ENCODE peak calls at places on chromosome 21, in four cellular contexts. S is NCI-H1105, C is pulmonary artery endothelial cell, W is T-helper 9 cell. A is an unnamed sample.
A peak's percentile ranks its signal among the peaks of the same experiment; 100 is the strongest.

GRCh38 chr21:35940074-35940927 is 120.0 kb downstream of the SETD4 start:
- DNase-seq in S (peak; percentile 72), W (no peak), C (no peak), A (peak; percentile 60)

GRCh38 chr21:21102874-21103273 is 104.7 kb downstream of the NCAM2 start:
- DNase-seq in C (no peak), S (no peak), W (no peak), A (no peak)

GRCh38 chr21:33040215-33040614 is 14.5 kb downstream of the OLIG2 start:
- DNase-seq in S (no peak), W (no peak), C (no peak), A (no peak)

GRCh38 chr21:15293251-15293650 is 228.5 kb upstream of the NRIP1 start:
- DNase-seq in S (no peak), C (no peak), W (no peak), A (peak; percentile 14)

GRCh38 chr21:40383951-40384350 is 463.0 kb downstream of the DSCAM start:
- DNase-seq in W (no peak), S (no peak), C (no peak), A (no peak)

GRCh38 chr21:14683021-14683420 is 136.9 kb upstream of the SAMSN1 start:
- DNase-seq in S (no peak), C (no peak), W (no peak), A (no peak)

GRCh38 chr21:45801129-45801735 is 157.7 kb downstream of the PCBP3 start:
- DNase-seq in W (no peak), C (no peak), S (no peak), A (no peak)

GRCh38 chr21:18951291-18952038 is 547.9 kb upstream of the TMPRSS15 start:
- DNase-seq in S (peak; percentile 21), W (no peak), C (no peak), A (no peak)

GRCh38 chr21:32143222-32143939 is 135.5 kb downstream of the MIS18A start:
- DNase-seq in C (no peak), W (no peak), S (no peak), A (no peak)